ENCODE peak calls at places on chromosomes 4 and X, in six cellular contexts. U is psoas muscle; E is cardiac muscle cell; B is CD4-positive, alpha-beta memory T cell; Z is mucosa of descending colon; F is pancreas. Q is an unnamed sample. For H3K36me3 and H3K9me3, the result is how much of the 10 kb centered on the place peaks cover.

GRCh38 chrX:79975605-79976004 is 38.9 kb upstream of the TBX22 start:
- DNase-seq in U (no peak), E (no peak), Z (no peak), F (no peak), B (no peak), Q (no peak)

GRCh38 chrX:131854586-131854985 is 168.5 kb upstream of the STK26 start:
- DNase-seq in Z (no peak), F (no peak), E (peak), U (no peak), B (peak), Q (peak)

GRCh38 chr4:71303850-71304249 is 35.0 kb upstream of the SLC4A4 start:
- DNase-seq in E (no peak), B (no peak), Z (no peak), F (no peak), U (no peak), Q (no peak)

GRCh38 chr4:128803783-128804182 is 5.7 kb upstream of the JADE1 start:
- DNase-seq in B (peak), U (no peak), F (no peak), Z (no peak), E (no peak), Q (no peak)

GRCh38 chrX:155997436-155997835 is at the start of gene IL9R:
- DNase-seq in E (no peak), U (no peak), F (no peak), Z (no peak), B (peak), Q (peak)

GRCh38 chr4:89598602-89599001 is 238.4 kb downstream of the SNCA start:
- DNase-seq in U (no peak), Z (no peak), F (no peak), E (peak), B (no peak), Q (no peak)

GRCh38 chr4:32219306-32220075 is 1499.3 kb downstream of the PCDH7 start:
- DNase-seq in B (no peak), E (peak), F (no peak), U (no peak), Z (no peak), Q (no peak)

GRCh38 chrX:43003939-43004338 is 226.0 kb upstream of the PPP1R2C start:
- DNase-seq in Z (no peak), E (no peak), B (no peak), U (no peak), F (no peak), Q (no peak)

GRCh38 chrX:133005038-133005437 is 46.6 kb upstream of the HS6ST2 start:
- DNase-seq in B (no peak), U (no peak), E (peak), Z (no peak), F (no peak), Q (no peak)

GRCh38 chr4:85039526-85039925 is 73.0 kb upstream of the WDFY3 start:
- DNase-seq in U (no peak), B (no peak), E (peak), F (no peak), Z (no peak), Q (no peak)

GRCh38 chr4:1609901-1610790 is 74.0 kb downstream of the FAM53A start:
- DNase-seq in E (no peak), Z (no peak), U (peak), B (no peak), F (no peak), Q (no peak)

GRCh38 chr4:6732441-6733357 is 16.7 kb downstream of the BLOC1S4 start:
- DNase-seq in F (no peak), U (peak), E (peak), B (no peak), Z (peak), Q (no peak)

GRCh38 chrX:8405631-8406030 is 59.0 kb upstream of the VCX3B start:
- DNase-seq in U (no peak), E (peak), F (no peak), B (no peak), Z (no peak), Q (no peak)

GRCh38 chr4:107035711-107036601 is at the start of gene DKK2:
- DNase-seq in E (peak), B (no peak), Z (peak), U (peak), F (no peak), Q (no peak)

GRCh38 chrX:149541521-149542047 is 772 bp downstream of the EOLA1 start:
- DNase-seq in Z (no peak), F (no peak), U (no peak), B (no peak), E (peak), Q (no peak)

GRCh38 chrX:43121637-43122036 is 343.7 kb upstream of the PPP1R2C start:
- DNase-seq in U (no peak), B (peak), F (no peak), Z (no peak), E (peak), Q (peak)

GRCh38 chrX:103373581-103373980 is 2.8 kb upstream of the BEX3 start:
- DNase-seq in B (no peak), Z (no peak), F (no peak), U (no peak), E (no peak), Q (no peak)

GRCh38 chr4:102825261-102826071 is 1.9 kb downstream of the UBE2D3 start:
- DNase-seq in Z (no peak), B (peak), U (no peak), F (peak), E (peak), Q (peak)

GRCh38 chrX:103187953-103188475 is 26.9 kb upstream of the BEX4 start:
- DNase-seq in F (no peak), E (no peak), B (no peak), Z (no peak), U (no peak), Q (no peak)

GRCh38 chr4:146343776-146344175 is 129.4 kb downstream of the REELD1 start:
- DNase-seq in Z (no peak), E (no peak), U (no peak), B (no peak), F (no peak), Q (no peak)

GRCh38 chr4:146346276-146346675 is 131.9 kb downstream of the REELD1 start:
- DNase-seq in Z (no peak), F (no peak), B (no peak), E (no peak), U (no peak), Q (no peak)

GRCh38 chr4:146347822-146348221 is 133.5 kb downstream of the REELD1 start:
- DNase-seq in F (no peak), U (no peak), B (no peak), Z (no peak), E (no peak), Q (no peak)

GRCh38 chr4:146349306-146349705 is 135.0 kb downstream of the REELD1 start:
- DNase-seq in F (no peak), U (no peak), E (no peak), Z (no peak), B (no peak), Q (no peak)
- H3K4me3 ChIP-seq in F (no peak), U (no peak), E (no peak), Z (no peak), B (no peak), Q (no peak)

GRCh38 chrX:2406891-2407518 is 93.8 kb downstream of the DHRSX start:
- DNase-seq in F (no peak), Z (no peak), U (no peak), B (no peak), E (no peak), Q (no peak)
- H3K36me3 ChIP-seq in F (under half), Z (under half), U (under half), B (under half), E (under half), Q (under half)

GRCh38 chrX:76550016-76550415 is 122.5 kb downstream of the MAGEE1 start:
- DNase-seq in Z (no peak), U (no peak), B (no peak), E (no peak), F (no peak), Q (no peak)

GRCh38 chrX:76555816-76556215 is 128.3 kb downstream of the MAGEE1 start:
- DNase-seq in E (peak), U (no peak), B (peak), Z (no peak), F (no peak), Q (no peak)

GRCh38 chrX:76555269-76555668 is 127.8 kb downstream of the MAGEE1 start:
- DNase-seq in U (no peak), B (no peak), Z (no peak), F (no peak), E (no peak), Q (no peak)
- H3K9me3 ChIP-seq in U (under half), B (under half), Z (under half), F (under half), E (under half), Q (under half)

GRCh38 chr4:38669233-38669632 is 5.2 kb downstream of the KLF3 start:
- DNase-seq in B (no peak), U (no peak), F (no peak), E (peak), Z (no peak), Q (no peak)

GRCh38 chr4:38667005-38667771 is 3.2 kb downstream of the KLF3 start:
- DNase-seq in B (peak), E (peak), Z (peak), U (peak), F (peak), Q (peak)

GRCh38 chr4:38670061-38670894 is 6.3 kb downstream of the KLF3 start:
- DNase-seq in B (no peak), Z (no peak), F (no peak), U (no peak), E (no peak), Q (no peak)

GRCh38 chr4:38665846-38666490 is 2.0 kb downstream of the KLF3 start:
- DNase-seq in U (no peak), B (peak), Z (no peak), F (no peak), E (no peak), Q (no peak)

GRCh38 chr4:38668203-38668602 is 4.2 kb downstream of the KLF3 start:
- DNase-seq in Z (no peak), E (no peak), U (no peak), F (no peak), B (no peak), Q (no peak)
- H3K4me3 ChIP-seq in Z (no peak), E (no peak), U (peak), F (peak), B (no peak), Q (no peak)

DNA sequence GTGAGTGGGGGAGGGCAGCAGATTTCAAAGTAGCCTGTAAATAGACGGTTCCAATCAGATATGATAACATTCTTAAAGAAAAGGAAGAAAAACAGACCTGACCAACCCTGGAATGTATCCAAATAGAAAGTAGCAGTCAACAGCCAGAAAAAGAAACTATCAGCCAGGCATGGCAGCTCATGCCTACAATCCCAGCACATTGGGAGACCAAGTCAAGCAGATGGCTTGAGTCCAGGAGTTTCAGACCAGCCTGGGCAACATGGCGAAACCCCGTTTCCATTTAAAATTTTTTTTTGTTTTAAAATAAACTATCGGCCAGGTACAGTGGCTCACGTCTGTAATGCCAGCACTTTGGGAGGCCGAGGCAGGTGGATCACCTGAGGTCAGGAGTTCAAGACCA is 125.0 kb downstream of the THOC2 start:
- DNase-seq in U (no peak), E (peak), Z (no peak), F (no peak), B (no peak), Q (no peak)
- H3K36me3 ChIP-seq in U (under half), E (under half), Z (under half), F (under half), B (under half), Q (under half)

DNA sequence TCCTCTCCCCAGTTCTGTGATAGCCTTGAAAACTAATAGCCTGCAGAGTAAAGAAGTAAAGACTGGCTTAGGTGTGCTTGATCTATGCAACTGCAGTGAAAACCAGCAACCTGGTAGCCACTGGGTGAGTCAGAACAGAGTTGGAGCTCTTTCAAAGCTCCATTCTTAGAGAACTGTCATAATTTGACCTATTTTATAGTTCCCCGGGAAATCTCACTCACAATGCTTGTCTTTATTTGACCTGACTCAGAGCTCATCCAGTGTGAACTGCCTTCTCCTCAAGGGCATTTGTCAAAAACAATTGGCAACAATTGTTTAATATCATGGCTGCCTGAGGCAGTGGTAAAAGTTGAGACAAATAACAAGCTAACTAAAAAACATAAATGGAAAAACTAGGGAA is 213.0 kb upstream of the NHS start:
- DNase-seq in Z (no peak), E (no peak), B (no peak), F (no peak), U (no peak), Q (no peak)
- H3K9me3 ChIP-seq in Z (under half), E (under half), B (under half), F (under half), U (half or more), Q (under half)

DNA sequence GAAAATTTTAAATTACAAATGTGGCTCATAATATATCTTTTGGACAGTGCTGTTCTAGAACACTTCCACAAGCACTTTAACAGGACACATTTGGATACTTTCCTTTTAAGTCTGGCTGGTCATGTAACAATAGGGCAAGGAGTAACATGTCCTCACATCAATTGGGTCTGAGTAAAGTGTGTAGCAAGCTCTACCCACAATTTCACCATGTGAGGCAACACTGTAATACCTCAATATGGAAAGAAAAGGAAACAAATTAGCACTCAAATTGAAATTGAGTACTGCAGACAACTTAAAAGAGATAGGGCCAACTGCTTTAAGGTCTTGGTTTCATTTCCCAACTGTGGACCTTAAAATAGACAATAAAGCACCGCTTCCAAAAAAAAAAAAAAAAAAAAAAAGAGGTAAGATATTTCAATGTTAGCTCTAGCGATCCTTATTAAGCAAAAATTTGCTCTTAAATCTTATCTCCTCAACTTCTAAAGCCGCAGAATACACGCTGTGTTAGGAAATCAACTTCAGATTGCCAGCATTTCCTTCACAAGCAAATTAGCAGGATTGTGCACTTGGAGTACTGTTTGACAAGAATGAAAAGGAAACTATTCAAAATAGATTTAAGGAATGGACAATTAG is 1.7 kb downstream of the CASK start:
- DNase-seq in Z (no peak), U (no peak), B (peak), E (peak), F (no peak), Q (no peak)
- H3K4me3 ChIP-seq in Z (no peak), U (peak), B (peak), E (peak), F (peak), Q (peak)